ENCODE peak calls at places on chromosomes 13 and 19, in ten cellular contexts. One of them, this sample, is unnamed.

GRCh38 chr19:947707-948533 is 22.1 kb downstream of the ARID3A start:
- DNase-seq in progenitor cell of endocrine pancreas: no peak
- DNase-seq in lower leg skin: peak; percentile 93
- DNase-seq in upper lobe of right lung: peak; percentile 82
- DNase-seq in AG10803: no peak
- DNase-seq in AG04449: no peak
- DNase-seq in GM12865: peak; percentile 98
- DNase-seq in CD8-positive, alpha-beta T cell: no peak
- DNase-seq in left ventricle myocardium inferior: peak; percentile 64
- DNase-seq in cardiac fibroblast: no peak
- DNase-seq in this sample: no peak

GRCh38 chr19:47357788-47358680 is 8.9 kb downstream of the DHX34 start:
- DNase-seq in lower leg skin: no peak
- DNase-seq in left ventricle myocardium inferior: no peak
- DNase-seq in cardiac fibroblast: no peak
- DNase-seq in progenitor cell of endocrine pancreas: no peak
- DNase-seq in AG10803: no peak
- DNase-seq in GM12865: peak; percentile 26
- DNase-seq in CD8-positive, alpha-beta T cell: no peak
- DNase-seq in AG04449: no peak
- DNase-seq in upper lobe of right lung: no peak
- DNase-seq in this sample: no peak

GRCh38 chr19:11737964-11738745 is 591 bp downstream of the ZNF823 start:
- DNase-seq in CD8-positive, alpha-beta T cell: peak; percentile 11
- DNase-seq in upper lobe of right lung: peak; percentile 86
- DNase-seq in GM12865: peak; percentile 70
- DNase-seq in left ventricle myocardium inferior: peak; percentile 31
- DNase-seq in AG04449: no peak
- DNase-seq in progenitor cell of endocrine pancreas: peak; percentile 56
- DNase-seq in lower leg skin: peak; percentile 91
- DNase-seq in cardiac fibroblast: peak; percentile 24
- DNase-seq in AG10803: peak; percentile 14
- DNase-seq in this sample: peak; percentile 61

GRCh38 chr19:39308531-39309304 is 11.9 kb downstream of the LRFN1 start:
- DNase-seq in AG10803: no peak
- DNase-seq in AG04449: no peak
- DNase-seq in left ventricle myocardium inferior: no peak
- DNase-seq in CD8-positive, alpha-beta T cell: no peak
- DNase-seq in cardiac fibroblast: peak; percentile 7
- DNase-seq in GM12865: no peak
- DNase-seq in lower leg skin: peak; percentile 68
- DNase-seq in progenitor cell of endocrine pancreas: no peak
- DNase-seq in upper lobe of right lung: no peak
- DNase-seq in this sample: peak; percentile 61

GRCh38 chr13:77207943-77208342 is 119.0 kb downstream of the MYCBP2 start:
- DNase-seq in cardiac fibroblast: peak; percentile 29
- DNase-seq in CD8-positive, alpha-beta T cell: no peak
- DNase-seq in GM12865: no peak
- DNase-seq in AG10803: peak; percentile 88
- DNase-seq in AG04449: peak; percentile 37
- DNase-seq in lower leg skin: no peak
- DNase-seq in left ventricle myocardium inferior: no peak
- DNase-seq in upper lobe of right lung: no peak
- DNase-seq in progenitor cell of endocrine pancreas: no peak
- DNase-seq in this sample: no peak

GRCh38 chr13:36174923-36175322 is 39.4 kb downstream of the SOHLH2 start:
- DNase-seq in upper lobe of right lung: no peak
- DNase-seq in AG10803: no peak
- DNase-seq in CD8-positive, alpha-beta T cell: no peak
- DNase-seq in cardiac fibroblast: no peak
- DNase-seq in lower leg skin: no peak
- DNase-seq in GM12865: no peak
- DNase-seq in AG04449: no peak
- DNase-seq in left ventricle myocardium inferior: no peak
- DNase-seq in progenitor cell of endocrine pancreas: no peak
- DNase-seq in this sample: no peak

GRCh38 chr13:25097426-25097825 is 1.5 kb downstream of the PABPC3 start:
- DNase-seq in upper lobe of right lung: no peak
- DNase-seq in progenitor cell of endocrine pancreas: no peak
- DNase-seq in CD8-positive, alpha-beta T cell: no peak
- DNase-seq in AG04449: no peak
- DNase-seq in AG10803: no peak
- DNase-seq in cardiac fibroblast: no peak
- DNase-seq in left ventricle myocardium inferior: no peak
- DNase-seq in lower leg skin: no peak
- DNase-seq in GM12865: no peak
- DNase-seq in this sample: no peak

GRCh38 chr19:55694656-55695491 is 19.8 kb downstream of the EPN1 start:
- DNase-seq in AG04449: no peak
- DNase-seq in CD8-positive, alpha-beta T cell: no peak
- DNase-seq in lower leg skin: peak; percentile 74
- DNase-seq in progenitor cell of endocrine pancreas: no peak
- DNase-seq in upper lobe of right lung: peak; percentile 52
- DNase-seq in AG10803: no peak
- DNase-seq in GM12865: no peak
- DNase-seq in cardiac fibroblast: no peak
- DNase-seq in left ventricle myocardium inferior: peak; percentile 11
- DNase-seq in this sample: no peak

GRCh38 chr13:110433014-110433413 is 125.9 kb downstream of the COL4A2 start:
- DNase-seq in CD8-positive, alpha-beta T cell: no peak
- DNase-seq in AG10803: no peak
- DNase-seq in cardiac fibroblast: no peak
- DNase-seq in lower leg skin: peak; percentile 86
- DNase-seq in progenitor cell of endocrine pancreas: no peak
- DNase-seq in left ventricle myocardium inferior: peak; percentile 61
- DNase-seq in GM12865: no peak
- DNase-seq in AG04449: no peak
- DNase-seq in upper lobe of right lung: no peak
- DNase-seq in this sample: no peak

GRCh38 chr13:76684336-76684735 is 201.9 kb downstream of the KCTD12 start:
- DNase-seq in left ventricle myocardium inferior: no peak
- DNase-seq in cardiac fibroblast: peak; percentile 39
- DNase-seq in AG10803: no peak
- DNase-seq in upper lobe of right lung: no peak
- DNase-seq in progenitor cell of endocrine pancreas: no peak
- DNase-seq in AG04449: no peak
- DNase-seq in GM12865: no peak
- DNase-seq in CD8-positive, alpha-beta T cell: no peak
- DNase-seq in lower leg skin: no peak
- DNase-seq in this sample: no peak

GRCh38 chr13:106917673-106918652 is 350.0 kb upstream of the ARGLU1 start:
- DNase-seq in GM12865: peak; percentile 76
- DNase-seq in progenitor cell of endocrine pancreas: peak; percentile 78
- DNase-seq in AG10803: peak; percentile 75
- DNase-seq in lower leg skin: peak; percentile 95
- DNase-seq in cardiac fibroblast: peak; percentile 76
- DNase-seq in CD8-positive, alpha-beta T cell: peak; percentile 45
- DNase-seq in left ventricle myocardium inferior: peak; percentile 79
- DNase-seq in AG04449: no peak
- DNase-seq in upper lobe of right lung: peak; percentile 88
- DNase-seq in this sample: peak; percentile 89

GRCh38 chr19:41261474-41262190 is 2.5 kb upstream of the HNRNPUL1 start:
- DNase-seq in cardiac fibroblast: no peak
- DNase-seq in CD8-positive, alpha-beta T cell: no peak
- DNase-seq in AG10803: no peak
- DNase-seq in left ventricle myocardium inferior: no peak
- DNase-seq in progenitor cell of endocrine pancreas: no peak
- DNase-seq in AG04449: no peak
- DNase-seq in upper lobe of right lung: no peak
- DNase-seq in GM12865: no peak
- DNase-seq in lower leg skin: no peak
- DNase-seq in this sample: no peak

GRCh38 chr19:41265376-41266153 is 1.4 kb downstream of the HNRNPUL1 start:
- DNase-seq in CD8-positive, alpha-beta T cell: no peak
- DNase-seq in lower leg skin: no peak
- DNase-seq in left ventricle myocardium inferior: no peak
- DNase-seq in AG04449: no peak
- DNase-seq in progenitor cell of endocrine pancreas: no peak
- DNase-seq in upper lobe of right lung: no peak
- DNase-seq in cardiac fibroblast: peak; percentile 31
- DNase-seq in GM12865: peak; percentile 35
- DNase-seq in AG10803: peak; percentile 34
- DNase-seq in this sample: peak; percentile 25

GRCh38 chr19:41263042-41263849 is 926 bp upstream of the HNRNPUL1 start:
- DNase-seq in progenitor cell of endocrine pancreas: peak; percentile 31
- DNase-seq in cardiac fibroblast: peak; percentile 85
- DNase-seq in CD8-positive, alpha-beta T cell: peak; percentile 74
- DNase-seq in left ventricle myocardium inferior: peak; percentile 57
- DNase-seq in AG04449: peak; percentile 16
- DNase-seq in AG10803: peak; percentile 81
- DNase-seq in GM12865: peak; percentile 75
- DNase-seq in upper lobe of right lung: peak; percentile 83
- DNase-seq in lower leg skin: peak; percentile 93
- DNase-seq in this sample: peak; percentile 61

GRCh38 chr19:41264581-41265375 is 606 bp downstream of the HNRNPUL1 start:
- DNase-seq in left ventricle myocardium inferior: peak; percentile 54
- DNase-seq in AG04449: no peak
- DNase-seq in progenitor cell of endocrine pancreas: peak; percentile 27
- DNase-seq in AG10803: peak; percentile 44
- DNase-seq in CD8-positive, alpha-beta T cell: peak; percentile 38
- DNase-seq in upper lobe of right lung: peak; percentile 84
- DNase-seq in lower leg skin: peak; percentile 91
- DNase-seq in GM12865: peak; percentile 77
- DNase-seq in cardiac fibroblast: peak; percentile 50
- DNase-seq in this sample: peak; percentile 57

GRCh38 chr19:41263850-41264580 is at the start of gene HNRNPUL1:
- DNase-seq in left ventricle myocardium inferior: peak; percentile 98
- DNase-seq in AG04449: peak; percentile 100
- DNase-seq in GM12865: peak; percentile 100
- DNase-seq in cardiac fibroblast: peak; percentile 100
- DNase-seq in lower leg skin: peak; percentile 100
- DNase-seq in AG10803: peak; percentile 100
- DNase-seq in upper lobe of right lung: peak; percentile 98
- DNase-seq in progenitor cell of endocrine pancreas: peak; percentile 98
- DNase-seq in CD8-positive, alpha-beta T cell: peak; percentile 100
- DNase-seq in this sample: peak; percentile 99
- TF ChIP-seq CTCF in left ventricle myocardium inferior: no peak
- TF ChIP-seq CTCF in AG04449: peak; percentile 36
- TF ChIP-seq CTCF in GM12865: peak; percentile 39
- TF ChIP-seq CTCF in cardiac fibroblast: no peak
- TF ChIP-seq CTCF in lower leg skin: peak; percentile 6
- TF ChIP-seq CTCF in AG10803: peak; percentile 24
- TF ChIP-seq CTCF in upper lobe of right lung: peak; percentile 13
- TF ChIP-seq CTCF in progenitor cell of endocrine pancreas: peak; percentile 47
- TF ChIP-seq CTCF in CD8-positive, alpha-beta T cell: no peak
- TF ChIP-seq CTCF in this sample: no peak

GRCh38 chr13:99357920-99358319 is 50.7 kb upstream of the GPR183 start:
- DNase-seq in upper lobe of right lung: no peak
- DNase-seq in left ventricle myocardium inferior: no peak
- DNase-seq in lower leg skin: no peak
- DNase-seq in GM12865: no peak
- DNase-seq in AG04449: no peak
- DNase-seq in progenitor cell of endocrine pancreas: no peak
- DNase-seq in AG10803: no peak
- DNase-seq in cardiac fibroblast: no peak
- DNase-seq in CD8-positive, alpha-beta T cell: no peak
- DNase-seq in this sample: no peak

GRCh38 chr13:99357149-99357596 is 50.0 kb upstream of the GPR183 start:
- DNase-seq in GM12865: peak; percentile 75
- DNase-seq in CD8-positive, alpha-beta T cell: no peak
- DNase-seq in progenitor cell of endocrine pancreas: no peak
- DNase-seq in lower leg skin: no peak
- DNase-seq in AG04449: peak; percentile 34
- DNase-seq in AG10803: peak; percentile 20
- DNase-seq in upper lobe of right lung: no peak
- DNase-seq in cardiac fibroblast: peak; percentile 82
- DNase-seq in left ventricle myocardium inferior: no peak
- DNase-seq in this sample: no peak

GRCh38 chr13:99360696-99361095 is 53.5 kb upstream of the GPR183 start:
- DNase-seq in upper lobe of right lung: no peak
- DNase-seq in AG10803: no peak
- DNase-seq in lower leg skin: peak; percentile 57
- DNase-seq in AG04449: no peak
- DNase-seq in left ventricle myocardium inferior: no peak
- DNase-seq in cardiac fibroblast: no peak
- DNase-seq in progenitor cell of endocrine pancreas: no peak
- DNase-seq in GM12865: no peak
- DNase-seq in CD8-positive, alpha-beta T cell: no peak
- DNase-seq in this sample: no peak

GRCh38 chr13:99361197-99361596 is 54.0 kb upstream of the GPR183 start:
- DNase-seq in cardiac fibroblast: no peak
- DNase-seq in AG10803: no peak
- DNase-seq in left ventricle myocardium inferior: no peak
- DNase-seq in progenitor cell of endocrine pancreas: no peak
- DNase-seq in AG04449: no peak
- DNase-seq in CD8-positive, alpha-beta T cell: no peak
- DNase-seq in GM12865: no peak
- DNase-seq in lower leg skin: no peak
- DNase-seq in upper lobe of right lung: no peak
- DNase-seq in this sample: no peak

DNA sequence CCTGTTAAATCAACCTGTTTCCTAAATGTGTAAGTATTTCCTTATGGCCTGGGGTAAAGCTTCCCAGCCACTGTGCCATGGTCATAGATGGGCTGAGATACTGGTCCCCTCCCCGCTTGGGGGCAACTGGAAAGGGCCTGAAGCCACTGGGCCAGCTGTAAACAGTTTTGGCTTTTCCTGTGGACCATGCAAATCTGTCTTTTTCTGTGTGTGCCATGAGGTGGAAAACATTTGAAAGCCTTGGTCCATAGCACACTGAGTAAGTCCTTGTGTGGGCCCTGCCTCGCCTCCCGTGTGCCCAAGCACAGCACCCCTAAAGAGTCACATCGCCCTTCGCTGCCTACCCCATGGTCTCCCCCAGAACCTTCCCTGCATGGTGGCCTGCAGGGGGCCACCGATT is 52.3 kb upstream of the GPR183 start:
- DNase-seq in lower leg skin: peak; percentile 68
- DNase-seq in GM12865: no peak
- DNase-seq in progenitor cell of endocrine pancreas: no peak
- DNase-seq in upper lobe of right lung: no peak
- DNase-seq in AG10803: no peak
- DNase-seq in cardiac fibroblast: no peak
- DNase-seq in left ventricle myocardium inferior: no peak
- DNase-seq in CD8-positive, alpha-beta T cell: no peak
- DNase-seq in AG04449: no peak
- DNase-seq in this sample: no peak
- TF ChIP-seq CTCF in lower leg skin: no peak
- TF ChIP-seq CTCF in GM12865: no peak
- TF ChIP-seq CTCF in progenitor cell of endocrine pancreas: no peak
- TF ChIP-seq CTCF in upper lobe of right lung: no peak
- TF ChIP-seq CTCF in AG10803: no peak
- TF ChIP-seq CTCF in cardiac fibroblast: no peak
- TF ChIP-seq CTCF in left ventricle myocardium inferior: no peak
- TF ChIP-seq CTCF in CD8-positive, alpha-beta T cell: no peak
- TF ChIP-seq CTCF in AG04449: no peak
- TF ChIP-seq CTCF in this sample: no peak

GRCh38 chr13:38582133-38582532 is 104.7 kb upstream of the FREM2 start:
- DNase-seq in progenitor cell of endocrine pancreas: no peak
- DNase-seq in AG10803: peak; percentile 31
- DNase-seq in GM12865: peak; percentile 40
- DNase-seq in lower leg skin: no peak
- DNase-seq in AG04449: no peak
- DNase-seq in upper lobe of right lung: no peak
- DNase-seq in CD8-positive, alpha-beta T cell: no peak
- DNase-seq in left ventricle myocardium inferior: no peak
- DNase-seq in cardiac fibroblast: peak; percentile 45
- DNase-seq in this sample: peak; percentile 12
- TF ChIP-seq CTCF in progenitor cell of endocrine pancreas: peak; percentile 67
- TF ChIP-seq CTCF in AG10803: peak; percentile 41
- TF ChIP-seq CTCF in GM12865: peak; percentile 33
- TF ChIP-seq CTCF in lower leg skin: no peak
- TF ChIP-seq CTCF in AG04449: no peak
- TF ChIP-seq CTCF in upper lobe of right lung: peak; percentile 49
- TF ChIP-seq CTCF in CD8-positive, alpha-beta T cell: no peak
- TF ChIP-seq CTCF in left ventricle myocardium inferior: peak; percentile 59
- TF ChIP-seq CTCF in cardiac fibroblast: peak; percentile 49
- TF ChIP-seq CTCF in this sample: peak; percentile 51

GRCh38 chr19:16325161-16325527 is 518 bp downstream of the KLF2 start:
- DNase-seq in progenitor cell of endocrine pancreas: peak; percentile 33
- DNase-seq in left ventricle myocardium inferior: peak; percentile 59
- DNase-seq in AG04449: no peak
- DNase-seq in cardiac fibroblast: no peak
- DNase-seq in GM12865: peak; percentile 57
- DNase-seq in upper lobe of right lung: peak; percentile 81
- DNase-seq in CD8-positive, alpha-beta T cell: no peak
- DNase-seq in lower leg skin: peak; percentile 90
- DNase-seq in AG10803: peak; percentile 31
- DNase-seq in this sample: peak; percentile 60
- TF ChIP-seq CTCF in progenitor cell of endocrine pancreas: peak; percentile 34
- TF ChIP-seq CTCF in left ventricle myocardium inferior: peak; percentile 38
- TF ChIP-seq CTCF in AG04449: peak; percentile 39
- TF ChIP-seq CTCF in cardiac fibroblast: no peak
- TF ChIP-seq CTCF in GM12865: peak; percentile 30
- TF ChIP-seq CTCF in upper lobe of right lung: peak; percentile 18
- TF ChIP-seq CTCF in CD8-positive, alpha-beta T cell: no peak
- TF ChIP-seq CTCF in lower leg skin: no peak
- TF ChIP-seq CTCF in AG10803: peak; percentile 4
- TF ChIP-seq CTCF in this sample: no peak